ENCODE peak calls at places on chromosomes 11 and 22, in six cellular contexts. One of them, this sample, is unnamed.

GRCh38 chr22:42080287-42080686 is 787 bp downstream of the SMDT1 start:
- DNase-seq in spleen: peak; percentile 82
- DNase-seq in neural progenitor cell: peak; percentile 45
- DNase-seq in fibroblast of lung: peak; percentile 49
- DNase-seq in mucosa of descending colon: peak; percentile 67
- DNase-seq in pancreas: peak; percentile 47
- DNase-seq in this sample: no peak

GRCh38 chr22:44425356-44425755 is 72.7 kb downstream of the RTL6 start:
- DNase-seq in spleen: no peak
- DNase-seq in neural progenitor cell: no peak
- DNase-seq in fibroblast of lung: peak; percentile 21
- DNase-seq in mucosa of descending colon: no peak
- DNase-seq in pancreas: no peak
- DNase-seq in this sample: no peak

GRCh38 chr11:31641477-31642062 is 132.0 kb downstream of the ELP4 start:
- DNase-seq in spleen: no peak
- DNase-seq in neural progenitor cell: peak; percentile 74
- DNase-seq in fibroblast of lung: peak; percentile 43
- DNase-seq in mucosa of descending colon: peak; percentile 54
- DNase-seq in pancreas: no peak
- DNase-seq in this sample: no peak

GRCh38 chr11:1826552-1827094 is 8.2 kb upstream of the SYT8 start:
- DNase-seq in spleen: no peak
- DNase-seq in neural progenitor cell: no peak
- DNase-seq in fibroblast of lung: peak; percentile 75
- DNase-seq in mucosa of descending colon: peak; percentile 65
- DNase-seq in pancreas: no peak
- DNase-seq in this sample: no peak

GRCh38 chr11:90698238-90698637 is 475.4 kb upstream of the CHORDC1 start:
- DNase-seq in spleen: no peak
- DNase-seq in neural progenitor cell: peak; percentile 7
- DNase-seq in fibroblast of lung: no peak
- DNase-seq in mucosa of descending colon: no peak
- DNase-seq in pancreas: no peak
- DNase-seq in this sample: no peak

GRCh38 chr11:380095-380480 is 10.8 kb downstream of the B4GALNT4 start:
- DNase-seq in spleen: no peak
- DNase-seq in neural progenitor cell: no peak
- DNase-seq in fibroblast of lung: no peak
- DNase-seq in mucosa of descending colon: no peak
- DNase-seq in pancreas: no peak
- DNase-seq in this sample: no peak

GRCh38 chr11:64227405-64227956 is 1.4 kb downstream of the NUDT22 start:
- DNase-seq in spleen: peak; percentile 74
- DNase-seq in neural progenitor cell: no peak
- DNase-seq in fibroblast of lung: no peak
- DNase-seq in mucosa of descending colon: peak; percentile 16
- DNase-seq in pancreas: no peak
- DNase-seq in this sample: no peak

GRCh38 chr22:18062421-18062820 is 15.4 kb upstream of the PEX26 start:
- DNase-seq in spleen: peak; percentile 39
- DNase-seq in neural progenitor cell: no peak
- DNase-seq in fibroblast of lung: no peak
- DNase-seq in mucosa of descending colon: no peak
- DNase-seq in pancreas: no peak
- DNase-seq in this sample: no peak

GRCh38 chr22:43882122-43882767 is 9.6 kb downstream of the PNPLA5 start:
- DNase-seq in spleen: peak; percentile 35
- DNase-seq in neural progenitor cell: no peak
- DNase-seq in fibroblast of lung: no peak
- DNase-seq in mucosa of descending colon: no peak
- DNase-seq in pancreas: no peak
- DNase-seq in this sample: no peak

GRCh38 chr11:66985508-66986177 is 10.5 kb downstream of the C11orf86 start:
- DNase-seq in spleen: no peak
- DNase-seq in neural progenitor cell: no peak
- DNase-seq in fibroblast of lung: no peak
- DNase-seq in mucosa of descending colon: no peak
- DNase-seq in pancreas: peak; percentile 61
- DNase-seq in this sample: no peak

GRCh38 chr22:36317658-36318271 is 64.8 kb downstream of the APOL1 start:
- DNase-seq in spleen: no peak
- DNase-seq in neural progenitor cell: no peak
- DNase-seq in fibroblast of lung: no peak
- DNase-seq in mucosa of descending colon: no peak
- DNase-seq in pancreas: no peak
- DNase-seq in this sample: no peak

GRCh38 chr11:69718147-69718546 is 14.3 kb upstream of the FGF19 start:
- DNase-seq in spleen: no peak
- DNase-seq in neural progenitor cell: peak; percentile 94
- DNase-seq in fibroblast of lung: peak; percentile 30
- DNase-seq in mucosa of descending colon: peak; percentile 29
- DNase-seq in pancreas: no peak
- DNase-seq in this sample: peak; percentile 79
- TF ChIP-seq CTCF in spleen: peak; percentile 43
- TF ChIP-seq CTCF in neural progenitor cell: peak; percentile 85
- TF ChIP-seq CTCF in fibroblast of lung: peak; percentile 35
- TF ChIP-seq CTCF in mucosa of descending colon: no peak
- TF ChIP-seq CTCF in pancreas: peak; percentile 10
- TF ChIP-seq CTCF in this sample: peak; percentile 56

GRCh38 chr11:68077617-68078592 is 39.1 kb downstream of the TCIRG1 start:
- DNase-seq in spleen: no peak
- DNase-seq in neural progenitor cell: no peak
- DNase-seq in fibroblast of lung: no peak
- DNase-seq in mucosa of descending colon: no peak
- DNase-seq in pancreas: no peak
- DNase-seq in this sample: no peak

GRCh38 chr11:68081691-68082090 is 39.5 kb downstream of the CHKA start:
- DNase-seq in spleen: no peak
- DNase-seq in neural progenitor cell: no peak
- DNase-seq in fibroblast of lung: peak; percentile 10
- DNase-seq in mucosa of descending colon: no peak
- DNase-seq in pancreas: peak; percentile 79
- DNase-seq in this sample: no peak

GRCh38 chr11:68074584-68075352 is 35.9 kb downstream of the TCIRG1 start:
- DNase-seq in spleen: no peak
- DNase-seq in neural progenitor cell: no peak
- DNase-seq in fibroblast of lung: no peak
- DNase-seq in mucosa of descending colon: no peak
- DNase-seq in pancreas: no peak
- DNase-seq in this sample: no peak

GRCh38 chr11:68071281-68072048 is 32.6 kb downstream of the TCIRG1 start:
- DNase-seq in spleen: peak; percentile 73
- DNase-seq in neural progenitor cell: no peak
- DNase-seq in fibroblast of lung: no peak
- DNase-seq in mucosa of descending colon: no peak
- DNase-seq in pancreas: no peak
- DNase-seq in this sample: no peak

GRCh38 chr11:68076371-68077042 is 37.7 kb downstream of the TCIRG1 start:
- DNase-seq in spleen: no peak
- DNase-seq in neural progenitor cell: peak; percentile 16
- DNase-seq in fibroblast of lung: no peak
- DNase-seq in mucosa of descending colon: no peak
- DNase-seq in pancreas: no peak
- DNase-seq in this sample: no peak
- TF ChIP-seq CTCF in spleen: no peak
- TF ChIP-seq CTCF in neural progenitor cell: no peak
- TF ChIP-seq CTCF in fibroblast of lung: peak; percentile 11
- TF ChIP-seq CTCF in mucosa of descending colon: no peak
- TF ChIP-seq CTCF in pancreas: no peak
- TF ChIP-seq CTCF in this sample: peak; percentile 44

GRCh38 chr22:27715078-27715477 is 86.5 kb downstream of the MN1 start:
- DNase-seq in spleen: peak; percentile 37
- DNase-seq in neural progenitor cell: peak; percentile 80
- DNase-seq in fibroblast of lung: no peak
- DNase-seq in mucosa of descending colon: no peak
- DNase-seq in pancreas: no peak
- DNase-seq in this sample: no peak
- TF ChIP-seq CTCF in spleen: peak; percentile 20
- TF ChIP-seq CTCF in neural progenitor cell: peak; percentile 40
- TF ChIP-seq CTCF in fibroblast of lung: no peak
- TF ChIP-seq CTCF in mucosa of descending colon: no peak
- TF ChIP-seq CTCF in pancreas: no peak
- TF ChIP-seq CTCF in this sample: no peak

GRCh38 chr11:12389676-12390075 is 12.3 kb downstream of the PARVA start:
- DNase-seq in spleen: no peak
- DNase-seq in neural progenitor cell: no peak
- DNase-seq in fibroblast of lung: no peak
- DNase-seq in mucosa of descending colon: no peak
- DNase-seq in pancreas: no peak
- DNase-seq in this sample: no peak
- TF ChIP-seq CTCF in spleen: no peak
- TF ChIP-seq CTCF in neural progenitor cell: no peak
- TF ChIP-seq CTCF in fibroblast of lung: no peak
- TF ChIP-seq CTCF in mucosa of descending colon: no peak
- TF ChIP-seq CTCF in pancreas: no peak
- TF ChIP-seq CTCF in this sample: no peak

DNA sequence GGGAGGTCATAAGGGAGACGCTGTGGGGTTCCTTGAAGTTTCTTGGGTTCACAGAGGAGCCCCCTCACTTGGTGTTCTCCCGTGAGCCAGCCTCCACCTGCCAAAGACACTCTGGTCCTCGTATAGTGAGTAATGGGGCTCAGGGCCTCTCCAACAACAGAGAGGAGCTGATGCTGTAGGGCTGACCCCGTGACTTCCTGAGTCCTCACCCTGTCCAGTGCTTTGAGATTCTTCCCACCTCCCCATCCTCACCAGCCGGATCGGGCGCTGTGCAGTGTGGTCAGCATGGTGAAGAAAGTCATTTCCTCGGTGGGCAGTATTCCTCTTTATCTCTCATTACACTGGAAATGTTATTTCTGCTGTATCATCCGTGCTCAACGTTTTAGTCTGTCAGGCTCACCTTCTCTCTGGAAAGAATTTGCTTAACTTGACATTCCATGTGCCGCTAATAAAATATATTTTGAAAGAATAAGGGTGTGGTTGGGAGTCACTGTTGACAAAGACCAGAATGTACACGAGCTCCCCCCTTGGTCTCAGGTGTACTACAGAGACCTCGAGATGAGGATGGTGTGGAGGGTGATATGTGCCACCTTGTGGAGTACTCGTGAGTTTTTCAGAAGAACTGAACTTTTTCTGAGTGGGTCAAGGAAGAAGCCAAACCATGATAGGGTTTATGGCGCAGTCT is 25.7 kb upstream of the SCGB1A1 start:
- DNase-seq in spleen: no peak
- DNase-seq in neural progenitor cell: no peak
- DNase-seq in fibroblast of lung: no peak
- DNase-seq in mucosa of descending colon: no peak
- DNase-seq in pancreas: no peak
- DNase-seq in this sample: peak; percentile 38
- TF ChIP-seq CTCF in spleen: peak; percentile 31
- TF ChIP-seq CTCF in neural progenitor cell: no peak
- TF ChIP-seq CTCF in fibroblast of lung: no peak
- TF ChIP-seq CTCF in mucosa of descending colon: no peak
- TF ChIP-seq CTCF in pancreas: no peak
- TF ChIP-seq CTCF in this sample: peak; percentile 39

GRCh38 chr22:29998627-29999026 is 81.6 kb upstream of the HORMAD2 start:
- DNase-seq in spleen: no peak
- DNase-seq in neural progenitor cell: no peak
- DNase-seq in fibroblast of lung: no peak
- DNase-seq in mucosa of descending colon: no peak
- DNase-seq in pancreas: no peak
- DNase-seq in this sample: no peak
- TF ChIP-seq CTCF in spleen: no peak
- TF ChIP-seq CTCF in neural progenitor cell: no peak
- TF ChIP-seq CTCF in fibroblast of lung: no peak
- TF ChIP-seq CTCF in mucosa of descending colon: no peak
- TF ChIP-seq CTCF in pancreas: no peak
- TF ChIP-seq CTCF in this sample: no peak

GRCh38 chr11:80182906-80183305 is 742.1 kb upstream of the TENM4 start:
- DNase-seq in spleen: no peak
- DNase-seq in neural progenitor cell: no peak
- DNase-seq in fibroblast of lung: no peak
- DNase-seq in mucosa of descending colon: no peak
- DNase-seq in pancreas: no peak
- DNase-seq in this sample: no peak
- TF ChIP-seq CTCF in spleen: no peak
- TF ChIP-seq CTCF in neural progenitor cell: no peak
- TF ChIP-seq CTCF in fibroblast of lung: no peak
- TF ChIP-seq CTCF in mucosa of descending colon: no peak
- TF ChIP-seq CTCF in pancreas: no peak
- TF ChIP-seq CTCF in this sample: no peak

DNA sequence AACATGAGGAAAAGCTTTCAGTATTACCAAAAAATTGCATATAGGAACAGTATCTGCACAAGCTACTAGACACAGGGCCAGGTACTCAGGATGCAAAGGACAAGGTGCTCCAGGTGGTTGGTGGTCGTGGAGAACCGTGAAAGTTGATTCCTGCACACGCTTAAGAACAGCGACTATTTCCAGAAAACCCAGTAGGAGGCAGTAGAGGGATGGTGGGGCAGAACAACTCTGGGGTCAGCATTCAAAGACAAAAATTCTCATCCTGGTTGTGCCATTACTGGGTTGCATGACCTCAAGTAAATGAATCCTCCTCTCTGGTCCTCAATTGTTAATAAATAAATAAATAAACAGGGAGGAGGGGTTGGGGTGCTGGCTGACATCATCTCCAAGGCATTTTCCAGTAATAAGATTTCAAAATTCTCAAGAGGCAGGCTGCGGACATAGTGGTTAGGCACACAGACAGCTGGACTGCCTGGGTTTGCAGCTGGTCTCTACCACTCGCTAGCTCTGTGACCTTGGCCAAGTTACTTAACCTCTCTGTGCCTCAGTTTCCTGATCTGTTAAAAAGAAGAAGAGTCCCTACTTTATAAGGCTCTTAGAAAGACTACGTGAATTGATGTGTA is 89.6 kb downstream of the ISX start:
- DNase-seq in spleen: no peak
- DNase-seq in neural progenitor cell: peak; percentile 22
- DNase-seq in fibroblast of lung: no peak
- DNase-seq in mucosa of descending colon: no peak
- DNase-seq in pancreas: no peak
- DNase-seq in this sample: no peak
- TF ChIP-seq CTCF in spleen: no peak
- TF ChIP-seq CTCF in neural progenitor cell: no peak
- TF ChIP-seq CTCF in fibroblast of lung: no peak
- TF ChIP-seq CTCF in mucosa of descending colon: no peak
- TF ChIP-seq CTCF in pancreas: no peak
- TF ChIP-seq CTCF in this sample: no peak

GRCh38 chr11:36054628-36055027 is 110.8 kb downstream of the LDLRAD3 start:
- DNase-seq in spleen: no peak
- DNase-seq in neural progenitor cell: no peak
- DNase-seq in fibroblast of lung: no peak
- DNase-seq in mucosa of descending colon: no peak
- DNase-seq in pancreas: no peak
- DNase-seq in this sample: no peak

GRCh38 chr11:36053901-36054300 is 110.0 kb downstream of the LDLRAD3 start:
- DNase-seq in spleen: no peak
- DNase-seq in neural progenitor cell: no peak
- DNase-seq in fibroblast of lung: peak; percentile 81
- DNase-seq in mucosa of descending colon: no peak
- DNase-seq in pancreas: no peak
- DNase-seq in this sample: no peak

GRCh38 chr11:36055356-36055755 is 111.5 kb downstream of the LDLRAD3 start:
- DNase-seq in spleen: no peak
- DNase-seq in neural progenitor cell: no peak
- DNase-seq in fibroblast of lung: no peak
- DNase-seq in mucosa of descending colon: no peak
- DNase-seq in pancreas: no peak
- DNase-seq in this sample: no peak

GRCh38 chr11:36057372-36058045 is 113.6 kb downstream of the LDLRAD3 start:
- DNase-seq in spleen: no peak
- DNase-seq in neural progenitor cell: no peak
- DNase-seq in fibroblast of lung: peak; percentile 92
- DNase-seq in mucosa of descending colon: no peak
- DNase-seq in pancreas: no peak
- DNase-seq in this sample: no peak

GRCh38 chr11:36056160-36056751 is 112.4 kb downstream of the LDLRAD3 start:
- DNase-seq in spleen: no peak
- DNase-seq in neural progenitor cell: peak; percentile 66
- DNase-seq in fibroblast of lung: peak; percentile 55
- DNase-seq in mucosa of descending colon: peak; percentile 25
- DNase-seq in pancreas: peak; percentile 30
- DNase-seq in this sample: peak; percentile 29
- TF ChIP-seq CTCF in spleen: peak; percentile 42
- TF ChIP-seq CTCF in neural progenitor cell: peak; percentile 75
- TF ChIP-seq CTCF in fibroblast of lung: peak; percentile 40
- TF ChIP-seq CTCF in mucosa of descending colon: no peak
- TF ChIP-seq CTCF in pancreas: peak; percentile 18
- TF ChIP-seq CTCF in this sample: peak; percentile 65

This sample was measured in GM13977.